ENCODE peak calls at places on chromosomes 1 and 21, in ten cellular contexts. L is small intestine; R is uterus; B is body of pancreas; F is CD8-positive, alpha-beta memory T cell; N is keratinocyte; O is IMR-90; U is mammary epithelial cell; H is ascending aorta; X is SJSA1. Q is an unnamed sample. For H3K27me3, the result is how much of the 10 kb centered on the place peaks cover.

GRCh38 chr1:56469640-56470371 is 109.6 kb downstream of the PLPP3 start:
- DNase-seq in L (no peak), R (no peak), B (peak), F (no peak), N (no peak), O (peak), U (peak), H (no peak), X (no peak), Q (no peak)

GRCh38 chr21:32122082-32122481 is 156.8 kb downstream of the MIS18A start:
- DNase-seq in L (no peak), R (no peak), B (no peak), F (no peak), N (no peak), O (no peak), U (no peak), H (no peak), X (no peak), Q (no peak)

GRCh38 chr1:210726621-210727020 is 397.9 kb downstream of the HHAT start:
- DNase-seq in L (no peak), R (no peak), B (peak), F (peak), N (no peak), O (peak), U (peak), H (no peak), X (no peak), Q (peak)

GRCh38 chr1:52920791-52921291 is 699 bp downstream of the ECHDC2 start:
- DNase-seq in L (peak), R (peak), B (peak), F (no peak), N (no peak), O (no peak), U (peak), H (no peak), X (no peak), Q (no peak)

GRCh38 chr1:170247751-170248521 is 102.2 kb downstream of the NTMT2 start:
- DNase-seq in L (no peak), R (no peak), B (no peak), F (no peak), N (no peak), O (no peak), U (no peak), H (no peak), X (no peak), Q (no peak)

GRCh38 chr1:115706774-115707425 is 61.6 kb downstream of the CASQ2 start:
- DNase-seq in L (peak), R (no peak), B (no peak), F (no peak), N (no peak), O (peak), U (peak), H (no peak), X (peak), Q (peak)

GRCh38 chr1:39081266-39082139 is 55.4 kb downstream of the NDUFS5 start:
- DNase-seq in L (no peak), R (peak), B (no peak), F (no peak), N (no peak), O (no peak), U (no peak), H (no peak), X (no peak), Q (no peak)

GRCh38 chr1:50978852-50979781 is 9.1 kb downstream of the CDKN2C start:
- DNase-seq in L (peak), R (no peak), B (peak), F (no peak), N (no peak), O (no peak), U (no peak), H (no peak), X (peak), Q (no peak)

GRCh38 chr21:37564924-37565529 is 198.5 kb downstream of the DYRK1A start:
- DNase-seq in L (peak), R (no peak), B (peak), F (no peak), N (no peak), O (peak), U (no peak), H (no peak), X (peak), Q (no peak)

GRCh38 chr1:50779811-50780210 is 180.3 kb downstream of the FAF1 start:
- DNase-seq in L (no peak), R (no peak), B (no peak), F (no peak), N (no peak), O (no peak), U (no peak), H (no peak), X (no peak), Q (peak)

GRCh38 chr1:145985502-145986439 is 10.6 kb downstream of the TXNIP start:
- DNase-seq in L (peak), R (peak), B (peak), F (no peak), N (no peak), O (peak), U (peak), H (no peak), X (peak), Q (no peak)

GRCh38 chr1:68141079-68141800 is 90.8 kb upstream of the DIRAS3 start:
- DNase-seq in L (no peak), R (no peak), B (peak), F (no peak), N (no peak), O (peak), U (peak), H (no peak), X (peak), Q (no peak)

GRCh38 chr1:21956720-21957552 is 19.8 kb upstream of the HSPG2 start:
- DNase-seq in L (peak), R (peak), B (peak), F (peak), N (peak), O (peak), U (peak), H (peak), X (no peak), Q (no peak)

GRCh38 chr1:100323428-100324106 is 28.7 kb upstream of the CDC14A start:
- DNase-seq in L (peak), R (peak), B (peak), F (no peak), N (no peak), O (no peak), U (no peak), H (no peak), X (no peak), Q (no peak)

GRCh38 chr1:230867903-230868735 is at the start of gene C1orf198:
- DNase-seq in L (peak), R (peak), B (peak), F (peak), N (no peak), O (no peak), U (peak), H (no peak), X (peak), Q (peak)

GRCh38 chr1:64911326-64911725 is 55.0 kb downstream of the JAK1 start:
- DNase-seq in L (no peak), R (no peak), B (no peak), F (no peak), N (no peak), O (no peak), U (no peak), H (no peak), X (no peak), Q (no peak)

GRCh38 chr1:146007048-146007784 is 10.8 kb upstream of the TXNIP start:
- DNase-seq in L (peak), R (peak), B (peak), F (peak), N (no peak), O (peak), U (peak), H (no peak), X (peak), Q (peak)

GRCh38 chr1:234607091-234608025 is 2.6 kb downstream of the IRF2BP2 start:
- DNase-seq in L (peak), R (no peak), B (peak), F (no peak), N (no peak), O (no peak), U (peak), H (no peak), X (peak), Q (no peak)

GRCh38 chr1:167043752-167044488 is 46.3 kb downstream of the GPA33 start:
- DNase-seq in L (peak), R (peak), B (peak), F (peak), N (no peak), O (peak), U (peak), H (no peak), X (peak), Q (peak)

GRCh38 chr1:6672558-6672957 is 29.1 kb downstream of the DNAJC11 start:
- DNase-seq in L (no peak), R (no peak), B (no peak), F (no peak), N (no peak), O (no peak), U (no peak), H (no peak), X (no peak), Q (no peak)

GRCh38 chr1:59477286-59477685 is 180.4 kb downstream of the FGGY start:
- DNase-seq in L (peak), R (no peak), B (no peak), F (no peak), N (no peak), O (peak), U (peak), H (no peak), X (peak), Q (no peak)

GRCh38 chr1:14599787-14600186 is 1.3 kb downstream of the KAZN start:
- DNase-seq in L (no peak), R (no peak), B (no peak), F (no peak), N (no peak), O (no peak), U (no peak), H (no peak), X (no peak), Q (no peak)

GRCh38 chr1:181134543-181135461 is 46.3 kb downstream of the IER5 start:
- DNase-seq in L (peak), R (peak), B (peak), F (no peak), N (peak), O (peak), U (peak), H (no peak), X (peak), Q (peak)

GRCh38 chr1:203888807-203889251 is 27.4 kb downstream of the SNRPE start:
- DNase-seq in L (no peak), R (no peak), B (no peak), F (no peak), N (no peak), O (peak), U (peak), H (no peak), X (peak), Q (no peak)

GRCh38 chr1:6099787-6100765 is 54.4 kb downstream of the KCNAB2 start:
- DNase-seq in L (no peak), R (no peak), B (no peak), F (no peak), N (no peak), O (no peak), U (no peak), H (no peak), X (no peak), Q (peak)

GRCh38 chr21:42785666-42786427 is 93.5 kb downstream of the WDR4 start:
- DNase-seq in L (no peak), R (no peak), B (no peak), F (no peak), N (no peak), O (no peak), U (no peak), H (no peak), X (no peak), Q (no peak)

GRCh38 chr1:95072117-95072516 is 634 bp downstream of the ALG14 start:
- DNase-seq in L (no peak), R (no peak), B (no peak), F (no peak), N (no peak), O (no peak), U (no peak), H (no peak), X (no peak), Q (no peak)
- H3K27ac ChIP-seq in L (peak), R (peak), B (peak), F (peak), N (peak), O (peak), U (peak), H (peak), X (peak), Q (peak)

GRCh38 chr1:213423585-213423984 is 372.5 kb downstream of the RPS6KC1 start:
- DNase-seq in L (no peak), R (no peak), B (no peak), F (no peak), N (no peak), O (no peak), U (no peak), H (no peak), X (no peak), Q (no peak)
- H3K27me3 ChIP-seq in L (under half), R (under half), B (under half), F (under half), N (under half), O (under half), U (under half), H (under half), X (under half), Q (under half)

GRCh38 chr1:156064615-156065014 is 3.7 kb downstream of the RAB25 start:
- DNase-seq in L (no peak), R (no peak), B (no peak), F (no peak), N (no peak), O (no peak), U (no peak), H (no peak), X (no peak), Q (no peak)
- H3K27ac ChIP-seq in L (no peak), R (no peak), B (no peak), F (no peak), N (no peak), O (no peak), U (no peak), H (no peak), X (no peak), Q (no peak)

DNA sequence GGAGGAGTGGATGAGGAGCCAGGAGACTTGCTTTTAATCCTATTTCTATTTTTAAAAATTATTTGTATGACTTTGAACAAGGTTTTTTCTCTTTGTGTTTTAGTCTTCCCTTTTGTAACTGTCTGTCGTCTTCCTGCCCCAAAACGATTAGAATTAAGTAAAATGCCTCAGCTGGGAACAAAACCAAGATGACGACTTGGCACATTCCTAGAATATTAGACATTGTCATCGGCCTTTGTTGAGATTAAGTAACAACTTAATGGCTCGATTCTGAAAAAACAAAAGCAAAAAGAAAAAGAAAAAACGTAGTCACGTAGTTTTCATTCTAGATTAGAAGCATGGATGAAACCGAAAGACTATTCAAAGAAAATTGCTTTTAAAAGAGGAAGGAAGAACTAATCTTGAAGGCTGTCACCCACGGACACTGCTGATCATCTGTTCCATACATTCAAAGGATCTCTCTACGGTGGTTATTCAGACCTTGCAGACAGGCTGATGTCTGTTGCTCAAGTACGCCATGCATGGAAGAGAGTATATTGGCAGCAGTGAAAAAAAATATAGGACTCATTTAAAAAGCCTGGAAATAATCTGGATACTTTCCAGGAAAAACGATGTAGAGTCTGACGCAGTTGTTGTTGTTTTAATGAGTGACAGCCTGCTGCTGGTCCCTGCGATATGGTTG is 16.9 kb downstream of the GNG4 start:
- DNase-seq in L (no peak), R (no peak), B (no peak), F (no peak), N (no peak), O (peak), U (peak), H (no peak), X (peak), Q (no peak)
- H3K27me3 ChIP-seq in L (under half), R (under half), B (under half), F (under half), N (under half), O (under half), U (under half), H (under half), X (under half), Q (under half)

DNA sequence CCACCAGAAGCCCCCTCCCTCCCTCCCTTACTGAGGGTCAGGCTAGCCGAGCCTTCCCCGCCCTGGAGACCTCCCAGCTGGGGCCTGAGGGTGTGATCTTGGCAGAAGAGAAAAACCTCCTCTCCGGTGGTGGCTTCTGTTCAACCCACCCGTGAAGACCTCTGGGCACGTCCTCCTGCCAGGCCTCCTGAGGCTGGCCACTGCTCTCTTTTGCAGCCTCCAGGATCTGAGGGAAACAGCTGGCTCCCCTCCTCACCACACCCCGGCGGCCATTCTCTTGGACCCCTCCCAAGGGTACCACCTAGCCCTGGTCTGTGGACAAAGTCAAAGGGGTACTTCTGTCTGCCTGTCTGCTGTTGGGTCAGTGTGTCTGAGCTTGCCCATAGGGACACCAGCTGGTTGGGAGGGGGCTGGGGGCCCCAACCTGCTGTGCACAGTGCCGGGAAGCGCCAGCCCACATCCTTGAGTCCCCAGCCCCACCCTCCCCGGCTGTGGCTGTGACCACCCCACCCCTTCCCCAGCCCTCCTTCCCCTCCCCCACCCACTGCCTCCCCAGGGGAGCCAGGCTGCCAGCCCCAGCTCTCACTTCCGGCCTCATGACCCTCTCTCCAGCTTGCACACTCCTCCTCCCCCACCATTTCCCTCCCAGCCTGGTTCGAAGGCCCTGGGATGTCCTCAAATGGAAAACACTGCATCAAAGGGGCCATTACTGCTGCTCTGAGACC is 48.1 kb downstream of the AHDC1 start:
- DNase-seq in L (no peak), R (peak), B (no peak), F (no peak), N (no peak), O (no peak), U (no peak), H (no peak), X (no peak), Q (no peak)
- H3K27ac ChIP-seq in L (no peak), R (peak), B (no peak), F (no peak), N (no peak), O (peak), U (no peak), H (peak), X (no peak), Q (no peak)

GRCh38 chr21:41746744-41747006 is 20.2 kb downstream of the RIPK4 start:
- DNase-seq in L (no peak), R (no peak), B (no peak), F (no peak), N (no peak), O (no peak), U (no peak), H (no peak), X (no peak), Q (no peak)
- H3K27me3 ChIP-seq in L (under half), R (under half), B (under half), F (under half), N (under half), O (under half), U (under half), H (under half), X (under half), Q (under half)

GRCh38 chr1:184627012-184627351 is 127.7 kb downstream of the EDEM3 start:
- DNase-seq in L (no peak), R (no peak), B (no peak), F (no peak), N (no peak), O (no peak), U (no peak), H (no peak), X (no peak), Q (no peak)
- H3K27ac ChIP-seq in L (no peak), R (peak), B (no peak), F (no peak), N (no peak), O (no peak), U (no peak), H (no peak), X (no peak), Q (no peak)

DNA sequence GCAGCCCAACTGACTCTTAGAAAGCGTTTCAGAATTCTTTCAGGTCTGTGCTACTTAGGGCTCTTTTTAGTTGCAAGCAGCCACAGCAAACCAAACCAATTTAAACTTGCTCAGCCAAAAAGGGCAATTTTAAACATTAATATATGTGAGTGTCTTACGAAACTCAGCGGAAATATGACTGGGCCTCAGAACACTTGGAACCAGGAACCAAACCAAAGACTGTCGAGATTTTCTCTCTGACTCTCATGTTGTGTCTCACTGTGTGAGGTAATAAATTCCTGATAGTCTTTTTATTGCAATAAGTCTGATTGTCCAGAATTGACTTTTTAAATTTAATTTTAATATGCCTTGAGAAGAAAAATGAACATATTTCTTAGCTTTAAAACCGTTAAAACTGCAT is 122.3 kb downstream of the SYF2 start:
- DNase-seq in L (no peak), R (no peak), B (no peak), F (no peak), N (no peak), O (no peak), U (no peak), H (no peak), X (no peak), Q (no peak)
- H3K27me3 ChIP-seq in L (under half), R (under half), B (under half), F (under half), N (under half), O (under half), U (under half), H (under half), X (under half), Q (under half)

DNA sequence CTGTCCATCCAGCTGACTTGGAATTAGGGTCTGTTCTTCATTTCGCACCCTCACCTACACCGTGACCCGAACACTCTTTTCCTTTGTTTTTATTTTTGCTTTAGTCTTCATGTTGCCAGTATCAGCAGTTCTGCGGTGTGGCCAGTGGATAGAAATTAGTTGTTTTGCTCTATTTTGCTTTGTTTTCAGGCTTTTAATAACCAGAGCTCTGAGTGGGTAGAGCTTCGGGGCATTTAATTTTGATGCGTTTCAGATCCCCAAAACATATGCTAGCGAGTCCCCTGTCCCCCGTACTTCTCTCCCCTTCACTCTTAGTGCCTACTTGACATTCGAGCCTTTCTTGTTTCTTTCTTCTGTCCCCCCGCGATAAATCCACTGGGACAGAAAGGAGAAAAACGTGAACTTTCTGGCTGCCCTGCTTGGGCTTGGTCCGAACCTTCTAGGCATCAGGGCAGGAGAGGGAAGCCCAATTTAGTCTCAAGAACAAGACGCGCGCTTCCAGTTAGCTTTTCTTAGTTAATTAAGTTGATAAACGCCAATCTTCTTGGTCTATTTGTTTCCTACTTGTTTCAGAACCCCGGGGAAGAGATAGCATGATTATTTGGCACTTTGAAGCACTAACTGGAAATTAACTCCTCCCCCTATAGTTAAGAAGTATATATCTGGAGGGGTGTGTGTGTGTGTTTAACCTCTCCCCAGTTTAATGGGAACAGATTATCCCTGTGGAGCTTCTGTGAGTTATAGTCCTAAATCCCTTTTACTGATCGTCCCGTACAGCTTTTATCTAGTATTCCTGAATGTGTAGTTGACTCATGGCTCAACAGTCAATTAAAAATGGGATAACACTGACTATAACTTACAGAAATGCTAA is 867 bp downstream of the SWT1 start:
- DNase-seq in L (peak), R (no peak), B (no peak), F (no peak), N (no peak), O (peak), U (peak), H (no peak), X (peak), Q (peak)
- H3K27ac ChIP-seq in L (peak), R (peak), B (peak), F (peak), N (peak), O (peak), U (peak), H (peak), X (peak), Q (no peak)

Q was measured in Karpas-422.